ENCODE peak calls at places on chromosomes 3 and 15, in four cellular contexts. B, G, E and K are unnamed samples.

GRCh38 chr3:4837405-4837804 is 141.8 kb upstream of the BHLHE40 start:
- DNase-seq in B (no peak), G (no peak), E (no peak), K (no peak)

GRCh38 chr15:74777769-74778598 is 3.9 kb upstream of the CSK start:
- DNase-seq in G (no peak), E (no peak), B (no peak), K (no peak)

GRCh38 chr3:48684480-48685143 is 1.1 kb downstream of the NCKIPSD start:
- DNase-seq in E (peak), B (peak), G (no peak), K (no peak)

GRCh38 chr3:108959017-108959416 is 5.3 kb upstream of the GUCA1C start:
- DNase-seq in G (no peak), B (peak), E (no peak), K (no peak)

GRCh38 chr3:7682822-7683229 is 818.8 kb upstream of the LMCD1 start:
- DNase-seq in B (peak), E (no peak), G (peak), K (no peak)

GRCh38 chr3:19994796-19995195 is 17.3 kb downstream of the PP2D1 start:
- DNase-seq in B (peak), G (peak), E (no peak), K (no peak)

GRCh38 chr3:32570426-32571191 is at the start of gene DYNC1LI1:
- DNase-seq in B (peak), E (peak), G (peak), K (peak)

GRCh38 chr3:48595526-48596121 is 495 bp upstream of the COL7A1 start:
- DNase-seq in B (peak), G (peak), E (peak), K (peak)

GRCh38 chr3:146818301-146818700 is 213.2 kb upstream of the PLSCR5 start:
- DNase-seq in G (no peak), B (no peak), E (no peak), K (no peak)

GRCh38 chr3:183244219-183244618 is 8.8 kb upstream of the B3GNT5 start:
- DNase-seq in B (no peak), E (no peak), G (no peak), K (no peak)

GRCh38 chr3:2130726-2131125 is 32.1 kb downstream of the CNTN4 start:
- DNase-seq in E (no peak), B (no peak), G (no peak), K (no peak)

GRCh38 chr15:25783607-25784131 is 79.5 kb downstream of the ATP10A start:
- DNase-seq in B (peak), G (peak), E (peak), K (no peak)

GRCh38 chr3:180523040-180523439 is 78.9 kb upstream of the TTC14 start:
- DNase-seq in E (no peak), G (no peak), B (no peak), K (no peak)

GRCh38 chr15:40481671-40482070 is 10.9 kb downstream of the CHST14 start:
- DNase-seq in B (peak), E (no peak), G (peak), K (no peak)

GRCh38 chr3:156382458-156383346 is 172.2 kb downstream of the SSR3 start:
- DNase-seq in B (peak), G (no peak), E (peak), K (peak)

GRCh38 chr15:29849218-29849617 is 26.9 kb upstream of the TJP1 start:
- DNase-seq in B (peak), G (no peak), E (no peak), K (no peak)